ENCODE peak calls at places on chromosomes 7 and 10, in four cellular contexts. One of them, this sample, is unnamed.

GRCh38 chr7:75616421-75617167 is 122.1 kb downstream of the HIP1 start:
- DNase-seq in ELR: no peak
- DNase-seq in IMR-90: no peak
- DNase-seq in sigmoid colon: no peak
- DNase-seq in this sample: no peak

GRCh38 chr7:116614509-116615285 is 57.3 kb upstream of the MET start:
- DNase-seq in ELR: no peak
- DNase-seq in IMR-90: no peak
- DNase-seq in sigmoid colon: no peak
- DNase-seq in this sample: no peak

GRCh38 chr7:121109145-121109544 is 120.6 kb downstream of the CPED1 start:
- DNase-seq in ELR: no peak
- DNase-seq in IMR-90: peak; percentile 47
- DNase-seq in sigmoid colon: no peak
- DNase-seq in this sample: no peak

GRCh38 chr10:11856089-11856488 is 32.9 kb downstream of the PROSER2 start:
- DNase-seq in ELR: no peak
- DNase-seq in IMR-90: no peak
- DNase-seq in sigmoid colon: peak; percentile 47
- DNase-seq in this sample: no peak

GRCh38 chr10:124448696-124449169 is 1.1 kb downstream of the NKX1-2 start:
- DNase-seq in ELR: no peak
- DNase-seq in IMR-90: no peak
- DNase-seq in sigmoid colon: no peak
- DNase-seq in this sample: no peak

GRCh38 chr7:155549226-155549625 is 2.9 kb upstream of the CNPY1 start:
- DNase-seq in ELR: no peak
- DNase-seq in IMR-90: no peak
- DNase-seq in sigmoid colon: no peak
- DNase-seq in this sample: no peak

GRCh38 chr7:37251222-37251621 is 197.4 kb downstream of the ELMO1 start:
- DNase-seq in ELR: no peak
- DNase-seq in IMR-90: no peak
- DNase-seq in sigmoid colon: no peak
- DNase-seq in this sample: no peak

GRCh38 chr7:155338632-155339320 is 41.1 kb downstream of the INSIG1 start:
- DNase-seq in ELR: no peak
- DNase-seq in IMR-90: no peak
- DNase-seq in sigmoid colon: peak; percentile 45
- DNase-seq in this sample: no peak

GRCh38 chr7:2632717-2633537 is 1.1 kb downstream of the TTYH3 start:
- DNase-seq in ELR: peak; percentile 74
- DNase-seq in IMR-90: peak; percentile 69
- DNase-seq in sigmoid colon: peak; percentile 85
- DNase-seq in this sample: no peak

GRCh38 chr7:80307251-80307856 is 172.7 kb downstream of the GNAI1 start:
- DNase-seq in ELR: peak; percentile 72
- DNase-seq in IMR-90: peak; percentile 85
- DNase-seq in sigmoid colon: no peak
- DNase-seq in this sample: no peak

GRCh38 chr7:29078286-29078685 is 68.1 kb downstream of the CPVL start:
- DNase-seq in ELR: no peak
- DNase-seq in IMR-90: no peak
- DNase-seq in sigmoid colon: no peak
- DNase-seq in this sample: no peak

GRCh38 chr7:6508950-6509349 is 42.3 kb downstream of the GRID2IP start:
- DNase-seq in ELR: no peak
- DNase-seq in IMR-90: no peak
- DNase-seq in sigmoid colon: no peak
- DNase-seq in this sample: no peak

GRCh38 chr7:99196536-99197288 is 11.2 kb downstream of the KPNA7 start:
- DNase-seq in ELR: peak; percentile 72
- DNase-seq in IMR-90: peak; percentile 55
- DNase-seq in sigmoid colon: no peak
- DNase-seq in this sample: no peak

GRCh38 chr10:70603439-70603778 is 868 bp upstream of the PRF1 start:
- DNase-seq in ELR: no peak
- DNase-seq in IMR-90: no peak
- DNase-seq in sigmoid colon: no peak
- DNase-seq in this sample: no peak

GRCh38 chr10:94299417-94299816 is 63.3 kb downstream of the NOC3L start:
- DNase-seq in ELR: peak; percentile 58
- DNase-seq in IMR-90: peak; percentile 48
- DNase-seq in sigmoid colon: no peak
- DNase-seq in this sample: no peak

GRCh38 chr10:124558901-124559321 is 97.3 kb downstream of the LHPP start:
- DNase-seq in ELR: no peak
- DNase-seq in IMR-90: peak; percentile 12
- DNase-seq in sigmoid colon: no peak
- DNase-seq in this sample: no peak

GRCh38 chr10:48554668-48555067 is 50.2 kb downstream of the ARHGAP22 start:
- DNase-seq in ELR: no peak
- DNase-seq in IMR-90: peak; percentile 51
- DNase-seq in sigmoid colon: no peak
- DNase-seq in this sample: no peak

GRCh38 chr7:46352335-46352954 is 431.4 kb upstream of the IGFBP3 start:
- DNase-seq in ELR: peak; percentile 80
- DNase-seq in IMR-90: peak; percentile 72
- DNase-seq in sigmoid colon: no peak
- DNase-seq in this sample: no peak

GRCh38 chr7:19538036-19538435 is 170.8 kb downstream of the POLR1F start:
- DNase-seq in ELR: peak; percentile 22
- DNase-seq in IMR-90: no peak
- DNase-seq in sigmoid colon: no peak
- DNase-seq in this sample: no peak

GRCh38 chr7:148722340-148723165 is 23.9 kb downstream of the CUL1 start:
- DNase-seq in ELR: no peak
- DNase-seq in IMR-90: no peak
- DNase-seq in sigmoid colon: no peak
- DNase-seq in this sample: no peak

This sample was measured in cardiac septum.